ENCODE peak calls at places on chromosome 15, in eight cellular contexts. One of them, this sample, is unnamed.

GRCh38 chr15:98727115-98728040 is 79.0 kb downstream of the IGF1R start:
- DNase-seq in mesothelial cell of epicardium: peak; percentile 78
- DNase-seq in Peyer's patch: peak; percentile 86
- DNase-seq in HFF-Myc: peak; percentile 62
- DNase-seq in heart left ventricle: peak; percentile 93
- DNase-seq in AG08395: peak; percentile 97
- DNase-seq in memory B cell: no peak
- DNase-seq in tibial artery: peak; percentile 95
- DNase-seq in this sample: peak; percentile 86

GRCh38 chr15:69075467-69075866 is 61.0 kb downstream of the NOX5 start:
- DNase-seq in HFF-Myc: no peak
- DNase-seq in memory B cell: no peak
- DNase-seq in heart left ventricle: no peak
- DNase-seq in mesothelial cell of epicardium: no peak
- DNase-seq in AG08395: no peak
- DNase-seq in Peyer's patch: no peak
- DNase-seq in tibial artery: no peak
- DNase-seq in this sample: no peak

GRCh38 chr15:78714890-78715289 is 73.9 kb upstream of the CHRNB4 start:
- DNase-seq in HFF-Myc: no peak
- DNase-seq in Peyer's patch: no peak
- DNase-seq in AG08395: no peak
- DNase-seq in heart left ventricle: no peak
- DNase-seq in tibial artery: no peak
- DNase-seq in memory B cell: no peak
- DNase-seq in mesothelial cell of epicardium: no peak
- DNase-seq in this sample: no peak

GRCh38 chr15:31306036-31306425 is 20.6 kb upstream of the KLF13 start:
- DNase-seq in HFF-Myc: no peak
- DNase-seq in memory B cell: no peak
- DNase-seq in AG08395: no peak
- DNase-seq in mesothelial cell of epicardium: no peak
- DNase-seq in tibial artery: peak; percentile 53
- DNase-seq in heart left ventricle: no peak
- DNase-seq in Peyer's patch: no peak
- DNase-seq in this sample: no peak

GRCh38 chr15:30956216-30956803 is 35.1 kb downstream of the MTMR10 start:
- DNase-seq in mesothelial cell of epicardium: no peak
- DNase-seq in tibial artery: no peak
- DNase-seq in memory B cell: no peak
- DNase-seq in heart left ventricle: no peak
- DNase-seq in AG08395: no peak
- DNase-seq in HFF-Myc: no peak
- DNase-seq in Peyer's patch: no peak
- DNase-seq in this sample: no peak

GRCh38 chr15:73752817-73753214 is 335 bp downstream of the INSYN1 start:
- DNase-seq in HFF-Myc: no peak
- DNase-seq in memory B cell: no peak
- DNase-seq in heart left ventricle: no peak
- DNase-seq in AG08395: peak; percentile 35
- DNase-seq in Peyer's patch: no peak
- DNase-seq in tibial artery: no peak
- DNase-seq in mesothelial cell of epicardium: no peak
- DNase-seq in this sample: no peak

GRCh38 chr15:37900286-37901221 is 33.9 kb upstream of the TMCO5A start:
- DNase-seq in memory B cell: no peak
- DNase-seq in HFF-Myc: peak; percentile 56
- DNase-seq in mesothelial cell of epicardium: no peak
- DNase-seq in Peyer's patch: no peak
- DNase-seq in AG08395: peak; percentile 67
- DNase-seq in tibial artery: no peak
- DNase-seq in heart left ventricle: no peak
- DNase-seq in this sample: no peak

GRCh38 chr15:81199031-81199779 is 2.5 kb downstream of the IL16 start:
- DNase-seq in HFF-Myc: no peak
- DNase-seq in memory B cell: no peak
- DNase-seq in heart left ventricle: no peak
- DNase-seq in AG08395: no peak
- DNase-seq in tibial artery: no peak
- DNase-seq in mesothelial cell of epicardium: no peak
- DNase-seq in Peyer's patch: no peak
- DNase-seq in this sample: no peak

GRCh38 chr15:57411945-57412768 is 35.9 kb downstream of the CGNL1 start:
- DNase-seq in tibial artery: no peak
- DNase-seq in HFF-Myc: no peak
- DNase-seq in Peyer's patch: no peak
- DNase-seq in mesothelial cell of epicardium: no peak
- DNase-seq in heart left ventricle: no peak
- DNase-seq in AG08395: no peak
- DNase-seq in memory B cell: no peak
- DNase-seq in this sample: peak; percentile 42

GRCh38 chr15:101211897-101212296 is 40.0 kb downstream of the CHSY1 start:
- DNase-seq in mesothelial cell of epicardium: no peak
- DNase-seq in HFF-Myc: no peak
- DNase-seq in tibial artery: no peak
- DNase-seq in AG08395: no peak
- DNase-seq in heart left ventricle: no peak
- DNase-seq in memory B cell: no peak
- DNase-seq in Peyer's patch: no peak
- DNase-seq in this sample: no peak

GRCh38 chr15:57427367-57427821 is 51.1 kb downstream of the CGNL1 start:
- DNase-seq in tibial artery: no peak
- DNase-seq in heart left ventricle: no peak
- DNase-seq in HFF-Myc: no peak
- DNase-seq in mesothelial cell of epicardium: no peak
- DNase-seq in memory B cell: no peak
- DNase-seq in AG08395: peak; percentile 74
- DNase-seq in Peyer's patch: no peak
- DNase-seq in this sample: no peak

GRCh38 chr15:100853676-100854440 is 25.8 kb upstream of the ALDH1A3 start:
- DNase-seq in HFF-Myc: no peak
- DNase-seq in Peyer's patch: no peak
- DNase-seq in tibial artery: no peak
- DNase-seq in mesothelial cell of epicardium: no peak
- DNase-seq in heart left ventricle: no peak
- DNase-seq in memory B cell: no peak
- DNase-seq in AG08395: no peak
- DNase-seq in this sample: no peak

GRCh38 chr15:100601158-100601557 is 826 bp downstream of the LINS1 start:
- DNase-seq in heart left ventricle: no peak
- DNase-seq in Peyer's patch: no peak
- DNase-seq in memory B cell: no peak
- DNase-seq in AG08395: no peak
- DNase-seq in mesothelial cell of epicardium: no peak
- DNase-seq in tibial artery: no peak
- DNase-seq in HFF-Myc: no peak
- DNase-seq in this sample: no peak

GRCh38 chr15:49876401-49877038 is 242.5 kb downstream of the ATP8B4 start:
- DNase-seq in tibial artery: peak; percentile 67
- DNase-seq in mesothelial cell of epicardium: no peak
- DNase-seq in AG08395: no peak
- DNase-seq in HFF-Myc: no peak
- DNase-seq in memory B cell: no peak
- DNase-seq in heart left ventricle: no peak
- DNase-seq in Peyer's patch: no peak
- DNase-seq in this sample: peak; percentile 19

GRCh38 chr15:71202712-71203111 is 87.4 kb downstream of the THSD4 start:
- DNase-seq in AG08395: no peak
- DNase-seq in heart left ventricle: no peak
- DNase-seq in memory B cell: no peak
- DNase-seq in Peyer's patch: no peak
- DNase-seq in HFF-Myc: no peak
- DNase-seq in mesothelial cell of epicardium: no peak
- DNase-seq in tibial artery: no peak
- DNase-seq in this sample: no peak

GRCh38 chr15:66928101-66928500 is 137.3 kb upstream of the SMAD3 start:
- DNase-seq in heart left ventricle: no peak
- DNase-seq in HFF-Myc: no peak
- DNase-seq in mesothelial cell of epicardium: no peak
- DNase-seq in tibial artery: no peak
- DNase-seq in memory B cell: no peak
- DNase-seq in AG08395: no peak
- DNase-seq in Peyer's patch: no peak
- DNase-seq in this sample: no peak

This sample was measured in left ventricle myocardium inferior.